ENCODE peak calls at places on chromosomes 16 and 17, in seven cellular contexts. One of them, this sample, is unnamed. For H3K27me3, the result is how much of the 10 kb centered on the place peaks cover.

GRCh38 chr17:42333053-42333452 is 44.8 kb downstream of the STAT5A start:
- ATAC-seq in GM23338: no peak
- ATAC-seq in upper lobe of left lung: no peak
- ATAC-seq in Panc1: no peak
- ATAC-seq in HepG2: no peak
- ATAC-seq in HCT116: no peak
- ATAC-seq in GM12878: peak
- ATAC-seq in this sample: no peak

GRCh38 chr16:1530883-1531637 is 2.4 kb upstream of the TMEM204 start:
- ATAC-seq in GM23338: no peak
- ATAC-seq in upper lobe of left lung: peak
- ATAC-seq in Panc1: no peak
- ATAC-seq in HepG2: no peak
- ATAC-seq in HCT116: no peak
- ATAC-seq in GM12878: no peak
- ATAC-seq in this sample: peak

GRCh38 chr16:24279982-24280381 is 23.8 kb downstream of the CACNG3 start:
- ATAC-seq in GM23338: no peak
- ATAC-seq in upper lobe of left lung: no peak
- ATAC-seq in Panc1: no peak
- ATAC-seq in HepG2: no peak
- ATAC-seq in HCT116: no peak
- ATAC-seq in GM12878: no peak
- ATAC-seq in this sample: no peak

GRCh38 chr16:89721644-89722391 is 481 bp downstream of the ZNF276 start:
- ATAC-seq in GM23338: peak
- ATAC-seq in upper lobe of left lung: peak
- ATAC-seq in Panc1: peak
- ATAC-seq in HepG2: peak
- ATAC-seq in HCT116: peak
- ATAC-seq in GM12878: peak
- ATAC-seq in this sample: peak

GRCh38 chr16:80989801-80990200 is 16.9 kb downstream of the CMC2 start:
- ATAC-seq in GM23338: no peak
- ATAC-seq in upper lobe of left lung: no peak
- ATAC-seq in Panc1: no peak
- ATAC-seq in HepG2: no peak
- ATAC-seq in HCT116: no peak
- ATAC-seq in GM12878: no peak
- ATAC-seq in this sample: no peak

GRCh38 chr17:48892940-48893645 is 506 bp downstream of the ATP5MC1 start:
- ATAC-seq in GM23338: peak
- ATAC-seq in upper lobe of left lung: no peak
- ATAC-seq in Panc1: peak
- ATAC-seq in HepG2: peak
- ATAC-seq in HCT116: no peak
- ATAC-seq in GM12878: no peak
- ATAC-seq in this sample: no peak

GRCh38 chr16:85355515-85355837 is 243.2 kb upstream of the CIBAR2 start:
- ATAC-seq in GM23338: no peak
- ATAC-seq in upper lobe of left lung: no peak
- ATAC-seq in Panc1: no peak
- ATAC-seq in HepG2: no peak
- ATAC-seq in HCT116: no peak
- ATAC-seq in GM12878: no peak
- ATAC-seq in this sample: no peak

GRCh38 chr17:31067699-31068184 is 27.0 kb upstream of the NF1 start:
- ATAC-seq in GM23338: no peak
- ATAC-seq in upper lobe of left lung: peak
- ATAC-seq in Panc1: peak
- ATAC-seq in HepG2: no peak
- ATAC-seq in HCT116: peak
- ATAC-seq in GM12878: no peak
- ATAC-seq in this sample: peak

GRCh38 chr17:42937712-42938596 is 26.3 kb downstream of the AARSD1 start:
- ATAC-seq in GM23338: peak
- ATAC-seq in upper lobe of left lung: peak
- ATAC-seq in Panc1: peak
- ATAC-seq in HepG2: peak
- ATAC-seq in HCT116: peak
- ATAC-seq in GM12878: peak
- ATAC-seq in this sample: peak

GRCh38 chr16:65945485-65945884 is 421.0 kb upstream of the CDH5 start:
- ATAC-seq in GM23338: no peak
- ATAC-seq in upper lobe of left lung: no peak
- ATAC-seq in Panc1: no peak
- ATAC-seq in HepG2: peak
- ATAC-seq in HCT116: no peak
- ATAC-seq in GM12878: no peak
- ATAC-seq in this sample: no peak

GRCh38 chr16:27879601-27880247 is 183.8 kb downstream of the GSG1L start:
- ATAC-seq in GM23338: no peak
- ATAC-seq in upper lobe of left lung: no peak
- ATAC-seq in Panc1: peak
- ATAC-seq in HepG2: no peak
- ATAC-seq in HCT116: no peak
- ATAC-seq in GM12878: no peak
- ATAC-seq in this sample: no peak

GRCh38 chr17:1649116-1649843 is 386 bp downstream of the RILP start:
- ATAC-seq in GM23338: peak
- ATAC-seq in upper lobe of left lung: peak
- ATAC-seq in Panc1: peak
- ATAC-seq in HepG2: peak
- ATAC-seq in HCT116: peak
- ATAC-seq in GM12878: peak
- ATAC-seq in this sample: peak

GRCh38 chr17:58741121-58741625 is 14.5 kb upstream of the PPM1E start:
- ATAC-seq in GM23338: no peak
- ATAC-seq in upper lobe of left lung: no peak
- ATAC-seq in Panc1: no peak
- ATAC-seq in HepG2: peak
- ATAC-seq in HCT116: peak
- ATAC-seq in GM12878: no peak
- ATAC-seq in this sample: no peak

GRCh38 chr17:42866631-42867575 is 15.9 kb downstream of the AOC3 start:
- ATAC-seq in GM23338: no peak
- ATAC-seq in upper lobe of left lung: no peak
- ATAC-seq in Panc1: no peak
- ATAC-seq in HepG2: peak
- ATAC-seq in HCT116: no peak
- ATAC-seq in GM12878: no peak
- ATAC-seq in this sample: no peak

GRCh38 chr17:65423346-65424140 is 137.9 kb downstream of the AXIN2 start:
- ATAC-seq in GM23338: peak
- ATAC-seq in upper lobe of left lung: no peak
- ATAC-seq in Panc1: no peak
- ATAC-seq in HepG2: peak
- ATAC-seq in HCT116: peak
- ATAC-seq in GM12878: no peak
- ATAC-seq in this sample: no peak

GRCh38 chr17:45282683-45283644 is 21.1 kb upstream of the SPATA32 start:
- ATAC-seq in GM23338: no peak
- ATAC-seq in upper lobe of left lung: peak
- ATAC-seq in Panc1: peak
- ATAC-seq in HepG2: no peak
- ATAC-seq in HCT116: no peak
- ATAC-seq in GM12878: no peak
- ATAC-seq in this sample: peak

GRCh38 chr17:60155427-60155814 is 5.6 kb downstream of the CA4 start:
- ATAC-seq in GM23338: no peak
- ATAC-seq in upper lobe of left lung: no peak
- ATAC-seq in Panc1: no peak
- ATAC-seq in HepG2: no peak
- ATAC-seq in HCT116: no peak
- ATAC-seq in GM12878: no peak
- ATAC-seq in this sample: no peak

GRCh38 chr16:66920924-66921680 is 2.4 kb upstream of the CDH16 start:
- ATAC-seq in GM23338: no peak
- ATAC-seq in upper lobe of left lung: no peak
- ATAC-seq in Panc1: no peak
- ATAC-seq in HepG2: no peak
- ATAC-seq in HCT116: no peak
- ATAC-seq in GM12878: no peak
- ATAC-seq in this sample: peak

GRCh38 chr17:75619506-75620431 is 13.5 kb upstream of the SMIM5 start:
- ATAC-seq in GM23338: peak
- ATAC-seq in upper lobe of left lung: no peak
- ATAC-seq in Panc1: peak
- ATAC-seq in HepG2: peak
- ATAC-seq in HCT116: peak
- ATAC-seq in GM12878: peak
- ATAC-seq in this sample: no peak

GRCh38 chr17:36926226-36926625 is 11.0 kb upstream of the LHX1 start:
- ATAC-seq in GM23338: no peak
- ATAC-seq in upper lobe of left lung: no peak
- ATAC-seq in Panc1: no peak
- ATAC-seq in HepG2: no peak
- ATAC-seq in HCT116: no peak
- ATAC-seq in GM12878: no peak
- ATAC-seq in this sample: no peak

GRCh38 chr17:36922175-36922574 is 15.1 kb upstream of the LHX1 start:
- ATAC-seq in GM23338: no peak
- ATAC-seq in upper lobe of left lung: no peak
- ATAC-seq in Panc1: no peak
- ATAC-seq in HepG2: no peak
- ATAC-seq in HCT116: no peak
- ATAC-seq in GM12878: no peak
- ATAC-seq in this sample: no peak

GRCh38 chr17:36921131-36921851 is 16.0 kb upstream of the LHX1 start:
- ATAC-seq in GM23338: peak
- ATAC-seq in upper lobe of left lung: no peak
- ATAC-seq in Panc1: peak
- ATAC-seq in HepG2: peak
- ATAC-seq in HCT116: peak
- ATAC-seq in GM12878: peak
- ATAC-seq in this sample: no peak

GRCh38 chr17:36926701-36927100 is 10.6 kb upstream of the LHX1 start:
- ATAC-seq in GM23338: no peak
- ATAC-seq in upper lobe of left lung: no peak
- ATAC-seq in Panc1: no peak
- ATAC-seq in HepG2: no peak
- ATAC-seq in HCT116: no peak
- ATAC-seq in GM12878: no peak
- ATAC-seq in this sample: no peak

DNA sequence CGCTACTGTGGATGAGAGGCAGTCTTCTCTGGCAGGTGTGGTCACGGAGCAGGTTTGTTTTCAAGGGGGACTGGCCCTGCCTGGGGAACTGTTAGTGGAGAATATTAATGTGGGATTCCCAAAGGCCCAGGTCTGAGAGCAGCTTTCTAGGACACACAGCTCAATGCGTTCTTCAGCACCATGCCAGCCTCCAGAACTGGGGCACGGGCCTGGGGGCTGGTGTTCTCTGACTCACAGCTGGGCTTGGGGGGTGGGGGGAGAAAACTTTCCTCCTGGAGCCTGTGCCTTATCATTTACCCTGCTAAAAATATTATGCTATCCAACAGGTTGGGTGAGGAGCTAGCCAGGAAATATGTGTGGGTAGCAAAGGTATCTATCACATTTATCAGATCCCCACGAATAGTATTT is 13.5 kb upstream of the LHX1 start:
- ATAC-seq in GM23338: no peak
- ATAC-seq in upper lobe of left lung: no peak
- ATAC-seq in Panc1: no peak
- ATAC-seq in HepG2: no peak
- ATAC-seq in HCT116: no peak
- ATAC-seq in GM12878: no peak
- ATAC-seq in this sample: no peak
- H3K27me3 ChIP-seq in GM23338: under half
- H3K27me3 ChIP-seq in upper lobe of left lung: under half
- H3K27me3 ChIP-seq in Panc1: under half
- H3K27me3 ChIP-seq in HepG2: half or more
- H3K27me3 ChIP-seq in HCT116: under half
- H3K27me3 ChIP-seq in GM12878: under half
- H3K27me3 ChIP-seq in this sample: half or more

GRCh38 chr17:77466140-77466539 is 325.4 kb downstream of the SEC14L1 start:
- ATAC-seq in GM23338: peak
- ATAC-seq in upper lobe of left lung: no peak
- ATAC-seq in Panc1: no peak
- ATAC-seq in HepG2: no peak
- ATAC-seq in HCT116: no peak
- ATAC-seq in GM12878: no peak
- ATAC-seq in this sample: no peak
- TF ChIP-seq POLR2AphosphoS5 in GM23338: peak
- TF ChIP-seq POLR2AphosphoS5 in upper lobe of left lung: no peak
- TF ChIP-seq POLR2AphosphoS5 in Panc1: no peak
- TF ChIP-seq POLR2AphosphoS5 in HepG2: no peak
- TF ChIP-seq POLR2AphosphoS5 in HCT116: no peak
- TF ChIP-seq POLR2AphosphoS5 in GM12878: no peak
- TF ChIP-seq POLR2AphosphoS5 in this sample: no peak

GRCh38 chr17:61393550-61393903 is 6.1 kb upstream of the TBX2 start:
- ATAC-seq in GM23338: no peak
- ATAC-seq in upper lobe of left lung: no peak
- ATAC-seq in Panc1: no peak
- ATAC-seq in HepG2: peak
- ATAC-seq in HCT116: peak
- ATAC-seq in GM12878: peak
- ATAC-seq in this sample: no peak
- H3K27me3 ChIP-seq in GM23338: half or more
- H3K27me3 ChIP-seq in upper lobe of left lung: under half
- H3K27me3 ChIP-seq in Panc1: under half
- H3K27me3 ChIP-seq in HepG2: under half
- H3K27me3 ChIP-seq in HCT116: under half
- H3K27me3 ChIP-seq in GM12878: under half
- H3K27me3 ChIP-seq in this sample: under half

GRCh38 chr16:8963825-8964441 is at the start of gene USP7:
- ATAC-seq in GM23338: peak
- ATAC-seq in upper lobe of left lung: peak
- ATAC-seq in Panc1: peak
- ATAC-seq in HepG2: peak
- ATAC-seq in HCT116: peak
- ATAC-seq in GM12878: peak
- ATAC-seq in this sample: peak
- TF ChIP-seq POLR2AphosphoS5 in GM23338: peak
- TF ChIP-seq POLR2AphosphoS5 in upper lobe of left lung: peak
- TF ChIP-seq POLR2AphosphoS5 in Panc1: peak
- TF ChIP-seq POLR2AphosphoS5 in HepG2: peak
- TF ChIP-seq POLR2AphosphoS5 in HCT116: peak
- TF ChIP-seq POLR2AphosphoS5 in GM12878: no peak
- TF ChIP-seq POLR2AphosphoS5 in this sample: peak

This sample was measured in gastroesophageal sphincter.